ENCODE peak calls at places on chromosomes 5 and 9, in nine cellular contexts. One of them, this sample, is unnamed.

GRCh38 chr9:134134949-134135342 is 936 bp upstream of the WDR5 start:
- DNase-seq in GM12891: no peak
- DNase-seq in GM12878: no peak
- DNase-seq in ovary: no peak
- DNase-seq in NB4: no peak
- DNase-seq in Peyer's patch: peak
- DNase-seq in heart left ventricle: no peak
- DNase-seq in H54: no peak
- DNase-seq in tibial nerve: no peak
- DNase-seq in this sample: no peak

GRCh38 chr9:126864771-126865170 is 4.3 kb downstream of the ZBTB34 start:
- DNase-seq in ovary: no peak
- DNase-seq in H54: no peak
- DNase-seq in GM12878: no peak
- DNase-seq in Peyer's patch: no peak
- DNase-seq in heart left ventricle: no peak
- DNase-seq in NB4: no peak
- DNase-seq in GM12891: no peak
- DNase-seq in tibial nerve: no peak
- DNase-seq in this sample: no peak

GRCh38 chr5:159878988-159879471 is 37.3 kb upstream of the ADRA1B start:
- DNase-seq in NB4: peak
- DNase-seq in heart left ventricle: peak
- DNase-seq in GM12878: no peak
- DNase-seq in ovary: peak
- DNase-seq in GM12891: no peak
- DNase-seq in Peyer's patch: peak
- DNase-seq in H54: peak
- DNase-seq in tibial nerve: peak
- DNase-seq in this sample: no peak

GRCh38 chr9:121976751-121977150 is 116.4 kb downstream of the TTLL11 start:
- DNase-seq in GM12878: no peak
- DNase-seq in GM12891: no peak
- DNase-seq in NB4: no peak
- DNase-seq in tibial nerve: no peak
- DNase-seq in H54: peak
- DNase-seq in heart left ventricle: no peak
- DNase-seq in Peyer's patch: no peak
- DNase-seq in ovary: no peak
- DNase-seq in this sample: no peak

GRCh38 chr5:122101636-122102285 is 23.7 kb upstream of the LOX start:
- DNase-seq in tibial nerve: no peak
- DNase-seq in H54: no peak
- DNase-seq in Peyer's patch: no peak
- DNase-seq in NB4: peak
- DNase-seq in ovary: no peak
- DNase-seq in GM12891: no peak
- DNase-seq in GM12878: no peak
- DNase-seq in heart left ventricle: no peak
- DNase-seq in this sample: no peak

GRCh38 chr5:139725073-139725830 is 70.4 kb upstream of the PSD2 start:
- DNase-seq in GM12891: no peak
- DNase-seq in heart left ventricle: peak
- DNase-seq in tibial nerve: no peak
- DNase-seq in GM12878: no peak
- DNase-seq in ovary: peak
- DNase-seq in Peyer's patch: peak
- DNase-seq in NB4: no peak
- DNase-seq in H54: peak
- DNase-seq in this sample: no peak

GRCh38 chr5:77301447-77301878 is 91.0 kb downstream of the PDE8B start:
- DNase-seq in Peyer's patch: no peak
- DNase-seq in GM12878: no peak
- DNase-seq in NB4: no peak
- DNase-seq in ovary: no peak
- DNase-seq in heart left ventricle: no peak
- DNase-seq in tibial nerve: no peak
- DNase-seq in GM12891: no peak
- DNase-seq in H54: no peak
- DNase-seq in this sample: no peak

GRCh38 chr9:29691758-29692407 is 2118.6 kb upstream of the C9orf72 start:
- DNase-seq in Peyer's patch: no peak
- DNase-seq in tibial nerve: no peak
- DNase-seq in GM12878: no peak
- DNase-seq in heart left ventricle: no peak
- DNase-seq in ovary: no peak
- DNase-seq in H54: peak
- DNase-seq in GM12891: no peak
- DNase-seq in NB4: peak
- DNase-seq in this sample: no peak

GRCh38 chr5:66436721-66437120 is 159.5 kb upstream of the MAST4 start:
- DNase-seq in ovary: no peak
- DNase-seq in H54: no peak
- DNase-seq in GM12891: no peak
- DNase-seq in tibial nerve: no peak
- DNase-seq in GM12878: no peak
- DNase-seq in heart left ventricle: peak
- DNase-seq in Peyer's patch: no peak
- DNase-seq in NB4: peak
- DNase-seq in this sample: no peak

GRCh38 chr9:34651286-34651685 is 699 bp upstream of the IL11RA start:
- DNase-seq in GM12891: no peak
- DNase-seq in ovary: peak
- DNase-seq in heart left ventricle: peak
- DNase-seq in H54: no peak
- DNase-seq in NB4: no peak
- DNase-seq in GM12878: no peak
- DNase-seq in Peyer's patch: no peak
- DNase-seq in tibial nerve: no peak
- DNase-seq in this sample: no peak

GRCh38 chr9:34653131-34653530 is 1.1 kb downstream of the IL11RA start:
- DNase-seq in tibial nerve: no peak
- DNase-seq in H54: no peak
- DNase-seq in ovary: no peak
- DNase-seq in GM12878: no peak
- DNase-seq in heart left ventricle: no peak
- DNase-seq in GM12891: no peak
- DNase-seq in Peyer's patch: no peak
- DNase-seq in NB4: no peak
- DNase-seq in this sample: no peak

GRCh38 chr9:34650816-34651215 is 1.2 kb upstream of the IL11RA start:
- DNase-seq in H54: no peak
- DNase-seq in GM12878: no peak
- DNase-seq in ovary: no peak
- DNase-seq in Peyer's patch: no peak
- DNase-seq in NB4: no peak
- DNase-seq in GM12891: no peak
- DNase-seq in heart left ventricle: no peak
- DNase-seq in tibial nerve: no peak
- DNase-seq in this sample: no peak

GRCh38 chr9:34652608-34653007 is 623 bp downstream of the IL11RA start:
- DNase-seq in ovary: no peak
- DNase-seq in NB4: no peak
- DNase-seq in GM12878: no peak
- DNase-seq in tibial nerve: no peak
- DNase-seq in Peyer's patch: no peak
- DNase-seq in GM12891: no peak
- DNase-seq in heart left ventricle: no peak
- DNase-seq in H54: no peak
- DNase-seq in this sample: no peak

DNA sequence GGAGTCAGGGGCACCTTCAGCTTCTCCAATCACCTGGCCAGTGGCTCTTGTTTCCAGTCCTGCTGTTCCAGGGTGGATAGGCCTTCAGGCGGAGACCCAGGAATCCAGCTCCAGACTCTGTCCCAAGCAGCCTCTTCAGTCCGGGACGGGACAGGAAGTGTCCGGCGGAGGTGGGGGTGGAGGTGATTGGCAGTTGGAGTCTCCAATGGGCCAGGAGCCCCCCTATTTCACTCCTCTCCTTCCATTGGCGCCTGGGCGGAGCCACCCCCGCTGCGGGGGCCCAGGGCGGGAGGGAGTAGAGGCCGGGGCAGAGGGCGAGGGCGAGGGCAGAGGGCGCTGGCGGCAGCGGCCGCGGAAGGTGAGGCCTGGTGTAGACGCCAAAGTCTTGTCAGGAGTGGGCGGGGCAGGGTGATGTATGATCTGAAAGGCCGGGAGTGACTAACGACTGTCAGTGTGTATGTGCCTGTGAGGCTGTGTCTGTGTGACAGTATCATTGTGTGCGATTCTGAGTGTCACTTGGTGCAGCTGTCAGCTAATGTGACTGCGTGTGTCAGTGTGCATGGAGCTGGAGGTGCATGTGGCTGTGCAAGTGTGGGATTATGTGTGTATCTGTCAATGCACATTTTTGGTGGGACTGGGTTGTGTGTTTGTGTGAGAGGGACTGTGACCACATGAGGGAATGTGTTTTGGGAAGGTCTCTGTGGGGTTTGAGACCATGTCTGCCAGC is at the start of gene IL11RA:
- DNase-seq in tibial nerve: peak
- DNase-seq in GM12878: no peak
- DNase-seq in NB4: no peak
- DNase-seq in H54: peak
- DNase-seq in ovary: peak
- DNase-seq in heart left ventricle: peak
- DNase-seq in GM12891: no peak
- DNase-seq in Peyer's patch: peak
- DNase-seq in this sample: no peak
- TF ChIP-seq POLR2A in tibial nerve: no peak
- TF ChIP-seq POLR2A in GM12878: peak
- TF ChIP-seq POLR2A in NB4: no peak
- TF ChIP-seq POLR2A in H54: peak
- TF ChIP-seq POLR2A in ovary: peak
- TF ChIP-seq POLR2A in heart left ventricle: no peak
- TF ChIP-seq POLR2A in GM12891: no peak
- TF ChIP-seq POLR2A in Peyer's patch: peak
- TF ChIP-seq POLR2A in this sample: no peak

DNA sequence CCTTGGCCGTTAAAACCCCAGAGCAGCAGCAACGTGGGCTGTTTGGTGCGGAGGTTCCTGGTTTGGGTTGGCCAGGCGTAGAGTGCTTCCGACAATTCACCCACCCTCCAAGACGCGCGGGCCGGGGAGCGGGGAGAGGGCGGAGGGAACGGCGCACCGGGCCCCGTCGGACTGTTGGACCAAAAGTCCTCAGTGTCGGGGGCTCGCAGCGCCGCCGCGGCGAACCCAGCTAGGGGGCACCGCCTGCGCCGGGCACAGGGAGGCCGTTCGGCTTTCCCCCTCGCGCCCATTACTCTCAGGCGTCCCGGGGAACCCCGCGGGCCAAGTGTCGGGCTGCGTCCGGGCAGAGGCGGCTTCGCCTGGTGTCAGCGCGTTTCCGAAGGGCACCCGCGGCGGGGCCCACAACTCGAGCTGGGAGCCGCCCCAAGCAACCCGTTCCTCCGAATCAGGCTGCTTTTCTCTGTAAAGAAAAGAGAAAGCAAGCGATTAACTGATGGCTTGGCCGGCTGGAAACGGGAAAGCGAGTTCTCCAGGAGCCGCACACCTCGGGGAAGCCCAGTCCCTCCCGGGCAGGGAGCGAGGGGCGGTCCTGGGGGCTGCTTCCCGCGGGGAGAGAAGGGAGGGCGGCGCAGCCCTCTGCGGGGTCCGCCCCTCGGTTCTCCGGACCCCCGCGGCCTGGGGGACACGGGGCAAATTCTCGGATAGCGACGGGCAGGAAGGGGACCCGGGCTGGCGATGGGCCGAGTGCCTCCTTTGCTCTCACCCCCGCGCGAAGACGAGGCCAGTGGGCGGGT is 145.5 kb downstream of the ERCC6L2 start:
- DNase-seq in heart left ventricle: no peak
- DNase-seq in GM12891: no peak
- DNase-seq in Peyer's patch: peak
- DNase-seq in ovary: peak
- DNase-seq in H54: no peak
- DNase-seq in GM12878: no peak
- DNase-seq in NB4: peak
- DNase-seq in tibial nerve: no peak
- DNase-seq in this sample: peak
- TF ChIP-seq POLR2A in heart left ventricle: no peak
- TF ChIP-seq POLR2A in GM12891: no peak
- TF ChIP-seq POLR2A in Peyer's patch: no peak
- TF ChIP-seq POLR2A in ovary: no peak
- TF ChIP-seq POLR2A in H54: no peak
- TF ChIP-seq POLR2A in GM12878: peak
- TF ChIP-seq POLR2A in NB4: no peak
- TF ChIP-seq POLR2A in tibial nerve: no peak
- TF ChIP-seq POLR2A in this sample: no peak

GRCh38 chr9:87516222-87516930 is 18.7 kb downstream of the DAPK1 start:
- DNase-seq in tibial nerve: peak
- DNase-seq in GM12891: no peak
- DNase-seq in NB4: peak
- DNase-seq in Peyer's patch: peak
- DNase-seq in ovary: peak
- DNase-seq in heart left ventricle: peak
- DNase-seq in GM12878: no peak
- DNase-seq in H54: peak
- DNase-seq in this sample: no peak

GRCh38 chr9:87516931-87517300 is 19.2 kb downstream of the DAPK1 start:
- DNase-seq in GM12878: no peak
- DNase-seq in NB4: peak
- DNase-seq in ovary: no peak
- DNase-seq in heart left ventricle: no peak
- DNase-seq in Peyer's patch: no peak
- DNase-seq in GM12891: no peak
- DNase-seq in H54: no peak
- DNase-seq in tibial nerve: no peak
- DNase-seq in this sample: no peak

GRCh38 chr9:87514136-87514535 is 16.5 kb downstream of the DAPK1 start:
- DNase-seq in heart left ventricle: no peak
- DNase-seq in GM12891: no peak
- DNase-seq in H54: no peak
- DNase-seq in GM12878: no peak
- DNase-seq in tibial nerve: no peak
- DNase-seq in NB4: no peak
- DNase-seq in ovary: no peak
- DNase-seq in Peyer's patch: no peak
- DNase-seq in this sample: no peak

GRCh38 chr9:87515086-87515485 is 17.4 kb downstream of the DAPK1 start:
- DNase-seq in tibial nerve: no peak
- DNase-seq in H54: no peak
- DNase-seq in GM12878: no peak
- DNase-seq in Peyer's patch: no peak
- DNase-seq in GM12891: no peak
- DNase-seq in heart left ventricle: no peak
- DNase-seq in NB4: no peak
- DNase-seq in ovary: no peak
- DNase-seq in this sample: no peak

GRCh38 chr9:87515588-87516221 is 18.0 kb downstream of the DAPK1 start:
- DNase-seq in Peyer's patch: no peak
- DNase-seq in GM12891: no peak
- DNase-seq in H54: no peak
- DNase-seq in GM12878: no peak
- DNase-seq in tibial nerve: no peak
- DNase-seq in heart left ventricle: no peak
- DNase-seq in ovary: no peak
- DNase-seq in NB4: no peak
- DNase-seq in this sample: no peak
- TF ChIP-seq POLR2A in Peyer's patch: no peak
- TF ChIP-seq POLR2A in GM12891: no peak
- TF ChIP-seq POLR2A in H54: no peak
- TF ChIP-seq POLR2A in GM12878: no peak
- TF ChIP-seq POLR2A in tibial nerve: no peak
- TF ChIP-seq POLR2A in heart left ventricle: no peak
- TF ChIP-seq POLR2A in ovary: no peak
- TF ChIP-seq POLR2A in NB4: no peak
- TF ChIP-seq POLR2A in this sample: no peak

GRCh38 chr5:173454764-173455598 is 126.8 kb upstream of the STC2 start:
- DNase-seq in NB4: peak
- DNase-seq in heart left ventricle: peak
- DNase-seq in Peyer's patch: no peak
- DNase-seq in GM12891: no peak
- DNase-seq in ovary: no peak
- DNase-seq in GM12878: no peak
- DNase-seq in tibial nerve: no peak
- DNase-seq in H54: peak
- DNase-seq in this sample: no peak
- TF ChIP-seq POLR2A in NB4: no peak
- TF ChIP-seq POLR2A in heart left ventricle: no peak
- TF ChIP-seq POLR2A in Peyer's patch: no peak
- TF ChIP-seq POLR2A in GM12891: no peak
- TF ChIP-seq POLR2A in ovary: no peak
- TF ChIP-seq POLR2A in GM12878: no peak
- TF ChIP-seq POLR2A in tibial nerve: no peak
- TF ChIP-seq POLR2A in H54: no peak
- TF ChIP-seq POLR2A in this sample: no peak

This sample was measured in GM12892.